ENCODE peak calls at places on chromosomes 7 and 10, in eight cellular contexts. J is gastrocnemius medialis, S is PC-9, G is neural crest cell, B is endothelial cell of umbilical vein, Q is AG04450, W is mammary epithelial cell, X is WERI-Rb-1. C is an unnamed sample.

GRCh38 chr7:122423591-122423990 is 119.0 kb upstream of the FEZF1 start:
- DNase-seq in J (no peak), S (no peak), G (no peak), B (no peak), Q (no peak), W (peak), X (no peak), C (no peak)

GRCh38 chr10:48763403-48763802 is 78.7 kb downstream of the WDFY4 start:
- DNase-seq in J (no peak), S (no peak), G (no peak), B (no peak), Q (no peak), W (no peak), X (no peak), C (no peak)

GRCh38 chr7:146366938-146367337 is 250.3 kb downstream of the CNTNAP2 start:
- DNase-seq in J (no peak), S (no peak), G (no peak), B (no peak), Q (no peak), W (peak), X (no peak), C (no peak)

GRCh38 chr10:21100871-21101514 is 203.9 kb upstream of the NEBL start:
- DNase-seq in J (no peak), S (no peak), G (no peak), B (peak), Q (no peak), W (peak), X (no peak), C (no peak)

GRCh38 chr7:158824028-158824427 is 5.3 kb downstream of the ESYT2 start:
- DNase-seq in J (no peak), S (no peak), G (no peak), B (no peak), Q (no peak), W (no peak), X (no peak), C (peak)

GRCh38 chr10:128060341-128060851 is 65.8 kb downstream of the MKI67 start:
- DNase-seq in J (no peak), S (no peak), G (no peak), B (no peak), Q (no peak), W (no peak), X (no peak), C (no peak)

GRCh38 chr7:159005618-159006017 is 139.0 kb downstream of the VIPR2 start:
- DNase-seq in J (no peak), S (no peak), G (no peak), B (no peak), Q (no peak), W (no peak), X (no peak), C (no peak)

GRCh38 chr10:90592903-90593302 is 264.9 kb downstream of the HTR7 start:
- DNase-seq in J (no peak), S (peak), G (peak), B (peak), Q (peak), W (peak), X (peak), C (peak)

GRCh38 chr7:128201067-128201689 is 39.9 kb upstream of the LEP start:
- DNase-seq in J (no peak), S (no peak), G (peak), B (no peak), Q (no peak), W (no peak), X (peak), C (no peak)

GRCh38 chr10:477620-478019 is 211.8 kb downstream of the DIP2C start:
- DNase-seq in J (no peak), S (no peak), G (no peak), B (no peak), Q (no peak), W (no peak), X (no peak), C (no peak)

GRCh38 chr10:49277973-49278372 is 21.0 kb upstream of the C10orf71 start:
- DNase-seq in J (no peak), S (no peak), G (no peak), B (no peak), Q (no peak), W (no peak), X (no peak), C (no peak)

GRCh38 chr10:36063396-36063795 is 421.3 kb upstream of the FZD8 start:
- DNase-seq in J (no peak), S (no peak), G (no peak), B (no peak), Q (no peak), W (no peak), X (no peak), C (no peak)

GRCh38 chr7:28378574-28379149 is 33.7 kb upstream of the CREB5 start:
- DNase-seq in J (no peak), S (no peak), G (no peak), B (no peak), Q (no peak), W (peak), X (no peak), C (no peak)

GRCh38 chr10:59362991-59363390 is 642 bp upstream of the FAM13C start:
- DNase-seq in J (peak), S (no peak), G (peak), B (peak), Q (no peak), W (peak), X (peak), C (no peak)

DNA sequence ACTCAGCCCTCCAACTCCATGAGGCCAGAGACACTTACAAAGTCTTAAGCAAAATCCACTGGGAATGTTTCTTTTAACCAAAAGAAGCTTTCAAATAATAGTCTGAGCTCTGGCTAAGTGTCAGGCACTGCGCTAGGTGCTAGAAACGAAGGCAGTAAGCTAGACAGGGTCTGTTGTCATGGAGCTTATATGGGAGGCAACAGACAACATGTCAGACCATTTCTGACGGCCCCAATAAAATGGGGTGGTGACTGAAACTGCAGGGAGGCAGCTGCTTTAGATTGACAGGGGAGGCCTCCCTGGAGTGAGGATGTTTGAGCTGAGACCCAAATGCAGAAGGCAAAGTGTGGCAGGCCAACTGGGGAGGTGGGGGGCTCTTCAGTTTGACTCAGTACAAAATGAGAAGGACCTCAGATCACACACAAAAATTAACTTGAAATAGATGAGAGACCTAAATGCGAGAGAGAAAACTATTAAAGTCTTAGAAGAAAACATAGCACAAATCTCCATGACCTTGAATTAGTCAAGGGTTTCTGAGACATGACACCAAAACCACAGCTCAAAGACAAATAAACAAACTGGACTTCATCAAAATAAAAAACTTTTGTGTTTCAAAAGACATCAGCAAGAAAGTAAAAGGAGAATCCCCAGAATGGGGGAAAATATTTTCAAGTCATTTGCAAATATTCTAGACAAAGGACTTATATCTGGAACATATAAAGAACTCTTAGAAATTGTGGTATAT is 40.6 kb downstream of the SH3PXD2A start:
- DNase-seq in J (no peak), S (no peak), G (no peak), B (no peak), Q (no peak), W (no peak), X (no peak), C (no peak)
- TF ChIP-seq CTCF in J (no peak), S (no peak), G (no peak), B (no peak), Q (no peak), W (no peak), X (no peak), C (no peak)

GRCh38 chr7:151794508-151795167 is 82.3 kb downstream of the PRKAG2 start:
- DNase-seq in J (peak), S (no peak), G (no peak), B (no peak), Q (no peak), W (no peak), X (peak), C (no peak)
- TF ChIP-seq CTCF in J (no peak), S (no peak), G (no peak), B (no peak), Q (no peak), W (no peak), X (peak), C (no peak)

DNA sequence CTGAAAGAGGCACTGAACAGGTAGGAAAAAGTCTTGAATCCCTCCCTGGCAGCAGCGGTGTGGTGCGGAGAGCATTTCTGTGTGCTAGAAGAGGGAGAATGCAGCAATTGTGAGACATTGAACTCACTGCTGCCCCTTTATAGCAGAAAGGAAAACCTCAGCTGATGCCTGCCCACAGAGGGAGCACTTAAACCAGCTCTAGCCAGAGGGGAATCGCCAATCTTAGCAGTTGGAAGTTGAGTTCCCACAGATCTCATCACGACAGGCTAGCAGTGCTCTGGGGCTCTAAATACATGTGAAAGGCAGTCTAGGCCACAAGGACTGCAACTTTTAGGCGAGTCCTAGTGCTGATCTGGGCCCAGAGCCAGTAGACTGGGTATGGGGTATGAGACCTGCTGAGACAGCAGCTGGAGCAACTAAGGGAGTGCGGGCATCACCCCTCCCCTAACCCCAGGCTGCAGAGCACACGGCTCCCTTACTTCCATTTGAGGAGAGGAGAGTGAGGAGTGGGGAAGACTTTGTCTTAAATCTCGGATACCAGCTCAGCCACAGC is 25.2 kb upstream of the PRR15 start:
- DNase-seq in J (no peak), S (no peak), G (no peak), B (no peak), Q (no peak), W (no peak), X (no peak), C (no peak)
- TF ChIP-seq CTCF in J (no peak), S (no peak), G (no peak), B (no peak), Q (no peak), W (no peak), X (no peak), C (no peak)

GRCh38 chr7:20532841-20533240 is 82.6 kb upstream of the ABCB5 start:
- DNase-seq in J (no peak), S (no peak), G (no peak), B (peak), Q (no peak), W (peak), X (no peak), C (no peak)

GRCh38 chr7:20539201-20539600 is 76.3 kb upstream of the ABCB5 start:
- DNase-seq in J (no peak), S (no peak), G (no peak), B (no peak), Q (no peak), W (no peak), X (no peak), C (no peak)

GRCh38 chr7:20534543-20534942 is 80.9 kb upstream of the ABCB5 start:
- DNase-seq in J (no peak), S (no peak), G (no peak), B (no peak), Q (no peak), W (no peak), X (no peak), C (no peak)

DNA sequence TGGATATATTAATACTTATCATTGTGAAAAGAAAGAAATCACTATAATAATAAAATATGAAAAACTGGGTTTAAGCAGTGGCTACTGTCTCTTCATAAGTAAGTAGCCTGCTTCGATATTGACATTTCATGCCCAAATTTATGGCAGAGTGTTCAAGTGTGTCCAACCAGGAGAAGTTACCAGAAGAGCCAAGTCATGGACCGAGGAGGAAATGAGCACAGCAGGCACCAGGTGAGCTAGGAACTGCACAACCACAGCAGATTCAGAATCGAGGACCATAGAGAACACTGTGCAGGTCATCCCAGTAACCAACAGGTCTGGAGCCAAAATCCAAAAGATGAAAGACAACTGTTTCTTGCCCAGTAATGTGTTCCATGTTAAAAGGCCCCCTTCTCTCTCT is 79.9 kb upstream of the ABCB5 start:
- DNase-seq in J (no peak), S (no peak), G (no peak), B (no peak), Q (no peak), W (no peak), X (no peak), C (no peak)
- TF ChIP-seq CTCF in J (no peak), S (no peak), G (no peak), B (no peak), Q (no peak), W (no peak), X (no peak), C (no peak)

GRCh38 chr10:34730726-34731125 is 84.4 kb downstream of the PARD3 start:
- DNase-seq in J (no peak), S (no peak), G (no peak), B (no peak), Q (no peak), W (no peak), X (no peak), C (no peak)

GRCh38 chr10:34734918-34735317 is 80.2 kb downstream of the PARD3 start:
- DNase-seq in J (no peak), S (no peak), G (no peak), B (no peak), Q (no peak), W (no peak), X (no peak), C (no peak)

GRCh38 chr10:34731213-34731612 is 83.9 kb downstream of the PARD3 start:
- DNase-seq in J (no peak), S (no peak), G (no peak), B (peak), Q (no peak), W (no peak), X (no peak), C (no peak)

GRCh38 chr10:34731885-34732701 is 83.0 kb downstream of the PARD3 start:
- DNase-seq in J (no peak), S (peak), G (no peak), B (peak), Q (no peak), W (peak), X (no peak), C (no peak)

GRCh38 chr10:34732926-34733325 is 82.2 kb downstream of the PARD3 start:
- DNase-seq in J (no peak), S (no peak), G (no peak), B (peak), Q (no peak), W (peak), X (no peak), C (no peak)
- TF ChIP-seq CTCF in J (no peak), S (no peak), G (peak), B (no peak), Q (peak), W (no peak), X (peak), C (peak)

C was measured in GM10248.